ENCODE peak calls at places on chromosomes 3 and 15, in ten cellular contexts. One of them, this sample, is unnamed.
A peak's percentile ranks its signal among the peaks of the same experiment; 100 is the strongest.

GRCh38 chr3:20111836-20112235 is 71.6 kb downstream of the KAT2B start:
- DNase-seq in mesenchymal stem cell: peak; percentile 12
- DNase-seq in neural progenitor cell: peak; percentile 2
- DNase-seq in lower lobe of right lung: no peak
- DNase-seq in adipocyte: no peak
- DNase-seq in ovary: no peak
- DNase-seq in breast epithelium: no peak
- DNase-seq in neuronal stem cell: no peak
- DNase-seq in Panc1: peak; percentile 20
- DNase-seq in aorta: no peak
- DNase-seq in this sample: no peak

GRCh38 chr15:59686389-59686788 is 2.7 kb downstream of the BNIP2 start:
- DNase-seq in aorta: no peak
- DNase-seq in neuronal stem cell: no peak
- DNase-seq in adipocyte: no peak
- DNase-seq in breast epithelium: no peak
- DNase-seq in lower lobe of right lung: peak; percentile 58
- DNase-seq in mesenchymal stem cell: no peak
- DNase-seq in neural progenitor cell: no peak
- DNase-seq in ovary: no peak
- DNase-seq in Panc1: no peak
- DNase-seq in this sample: no peak

GRCh38 chr3:113136071-113136470 is 75.3 kb upstream of the BOC start:
- DNase-seq in Panc1: peak; percentile 8
- DNase-seq in mesenchymal stem cell: peak; percentile 40
- DNase-seq in adipocyte: peak; percentile 52
- DNase-seq in neuronal stem cell: no peak
- DNase-seq in breast epithelium: no peak
- DNase-seq in aorta: no peak
- DNase-seq in ovary: no peak
- DNase-seq in lower lobe of right lung: no peak
- DNase-seq in neural progenitor cell: peak; percentile 27
- DNase-seq in this sample: no peak

GRCh38 chr3:183267140-183267539 is 14.1 kb downstream of the B3GNT5 start:
- DNase-seq in adipocyte: no peak
- DNase-seq in ovary: no peak
- DNase-seq in neuronal stem cell: no peak
- DNase-seq in neural progenitor cell: no peak
- DNase-seq in mesenchymal stem cell: no peak
- DNase-seq in Panc1: no peak
- DNase-seq in aorta: no peak
- DNase-seq in lower lobe of right lung: no peak
- DNase-seq in breast epithelium: no peak
- DNase-seq in this sample: no peak

GRCh38 chr15:80749589-80749988 is 29.6 kb upstream of the CEMIP start:
- DNase-seq in breast epithelium: no peak
- DNase-seq in adipocyte: no peak
- DNase-seq in neural progenitor cell: no peak
- DNase-seq in ovary: no peak
- DNase-seq in lower lobe of right lung: no peak
- DNase-seq in neuronal stem cell: no peak
- DNase-seq in aorta: no peak
- DNase-seq in Panc1: peak; percentile 22
- DNase-seq in mesenchymal stem cell: peak; percentile 63
- DNase-seq in this sample: no peak

GRCh38 chr3:140050977-140051957 is 116.3 kb downstream of the CLSTN2 start:
- DNase-seq in adipocyte: peak; percentile 1
- DNase-seq in neural progenitor cell: peak; percentile 24
- DNase-seq in neuronal stem cell: no peak
- DNase-seq in Panc1: no peak
- DNase-seq in aorta: no peak
- DNase-seq in breast epithelium: no peak
- DNase-seq in mesenchymal stem cell: no peak
- DNase-seq in ovary: peak; percentile 27
- DNase-seq in lower lobe of right lung: no peak
- DNase-seq in this sample: peak; percentile 36

GRCh38 chr3:136512391-136512790 is 239.8 kb downstream of the STAG1 start:
- DNase-seq in Panc1: no peak
- DNase-seq in lower lobe of right lung: no peak
- DNase-seq in breast epithelium: no peak
- DNase-seq in neuronal stem cell: no peak
- DNase-seq in ovary: no peak
- DNase-seq in aorta: no peak
- DNase-seq in mesenchymal stem cell: no peak
- DNase-seq in adipocyte: peak; percentile 71
- DNase-seq in neural progenitor cell: no peak
- DNase-seq in this sample: peak; percentile 1

GRCh38 chr3:65752636-65753035 is 286.1 kb downstream of the MAGI1 start:
- DNase-seq in Panc1: no peak
- DNase-seq in adipocyte: no peak
- DNase-seq in neuronal stem cell: no peak
- DNase-seq in mesenchymal stem cell: no peak
- DNase-seq in ovary: no peak
- DNase-seq in lower lobe of right lung: no peak
- DNase-seq in breast epithelium: no peak
- DNase-seq in aorta: no peak
- DNase-seq in neural progenitor cell: no peak
- DNase-seq in this sample: no peak

GRCh38 chr15:23854535-23855252 is 167.6 kb upstream of the NDN start:
- DNase-seq in breast epithelium: no peak
- DNase-seq in Panc1: no peak
- DNase-seq in mesenchymal stem cell: peak; percentile 48
- DNase-seq in neuronal stem cell: no peak
- DNase-seq in neural progenitor cell: peak; percentile 40
- DNase-seq in ovary: no peak
- DNase-seq in adipocyte: no peak
- DNase-seq in aorta: no peak
- DNase-seq in lower lobe of right lung: no peak
- DNase-seq in this sample: no peak
- H3K9me3 ChIP-seq in breast epithelium: no peaks in the 10 kb centered on the region
- H3K9me3 ChIP-seq in Panc1: no peaks in the 10 kb centered on the region
- H3K9me3 ChIP-seq in mesenchymal stem cell: no peaks in the 10 kb centered on the region
- H3K9me3 ChIP-seq in neuronal stem cell: no peaks in the 10 kb centered on the region
- H3K9me3 ChIP-seq in neural progenitor cell: no peaks in the 10 kb centered on the region
- H3K9me3 ChIP-seq in ovary: no peaks in the 10 kb centered on the region
- H3K9me3 ChIP-seq in adipocyte: no peaks in the 10 kb centered on the region
- H3K9me3 ChIP-seq in aorta: no peaks in the 10 kb centered on the region
- H3K9me3 ChIP-seq in lower lobe of right lung: no peaks in the 10 kb centered on the region
- H3K9me3 ChIP-seq in this sample: no peaks in the 10 kb centered on the region

GRCh38 chr15:74130849-74131617 is 647 bp downstream of the ISLR2 start:
- DNase-seq in aorta: no peak
- DNase-seq in ovary: no peak
- DNase-seq in neural progenitor cell: no peak
- DNase-seq in Panc1: no peak
- DNase-seq in adipocyte: no peak
- DNase-seq in neuronal stem cell: no peak
- DNase-seq in breast epithelium: no peak
- DNase-seq in lower lobe of right lung: no peak
- DNase-seq in mesenchymal stem cell: no peak
- DNase-seq in this sample: no peak

GRCh38 chr15:74127954-74128784 is 2.2 kb upstream of the ISLR2 start:
- DNase-seq in neural progenitor cell: peak; percentile 54
- DNase-seq in mesenchymal stem cell: no peak
- DNase-seq in Panc1: no peak
- DNase-seq in neuronal stem cell: no peak
- DNase-seq in adipocyte: no peak
- DNase-seq in lower lobe of right lung: no peak
- DNase-seq in breast epithelium: no peak
- DNase-seq in ovary: no peak
- DNase-seq in aorta: no peak
- DNase-seq in this sample: no peak

GRCh38 chr15:74130089-74130848 is at the start of gene ISLR2:
- DNase-seq in aorta: peak; percentile 73
- DNase-seq in mesenchymal stem cell: no peak
- DNase-seq in breast epithelium: no peak
- DNase-seq in Panc1: no peak
- DNase-seq in lower lobe of right lung: no peak
- DNase-seq in ovary: no peak
- DNase-seq in neuronal stem cell: no peak
- DNase-seq in neural progenitor cell: peak; percentile 67
- DNase-seq in adipocyte: peak; percentile 71
- DNase-seq in this sample: peak; percentile 17

GRCh38 chr15:74128785-74129350 is 1.5 kb upstream of the ISLR2 start:
- DNase-seq in Panc1: no peak
- DNase-seq in ovary: no peak
- DNase-seq in adipocyte: no peak
- DNase-seq in breast epithelium: no peak
- DNase-seq in aorta: no peak
- DNase-seq in lower lobe of right lung: no peak
- DNase-seq in neural progenitor cell: peak; percentile 40
- DNase-seq in mesenchymal stem cell: no peak
- DNase-seq in neuronal stem cell: no peak
- DNase-seq in this sample: no peak

DNA sequence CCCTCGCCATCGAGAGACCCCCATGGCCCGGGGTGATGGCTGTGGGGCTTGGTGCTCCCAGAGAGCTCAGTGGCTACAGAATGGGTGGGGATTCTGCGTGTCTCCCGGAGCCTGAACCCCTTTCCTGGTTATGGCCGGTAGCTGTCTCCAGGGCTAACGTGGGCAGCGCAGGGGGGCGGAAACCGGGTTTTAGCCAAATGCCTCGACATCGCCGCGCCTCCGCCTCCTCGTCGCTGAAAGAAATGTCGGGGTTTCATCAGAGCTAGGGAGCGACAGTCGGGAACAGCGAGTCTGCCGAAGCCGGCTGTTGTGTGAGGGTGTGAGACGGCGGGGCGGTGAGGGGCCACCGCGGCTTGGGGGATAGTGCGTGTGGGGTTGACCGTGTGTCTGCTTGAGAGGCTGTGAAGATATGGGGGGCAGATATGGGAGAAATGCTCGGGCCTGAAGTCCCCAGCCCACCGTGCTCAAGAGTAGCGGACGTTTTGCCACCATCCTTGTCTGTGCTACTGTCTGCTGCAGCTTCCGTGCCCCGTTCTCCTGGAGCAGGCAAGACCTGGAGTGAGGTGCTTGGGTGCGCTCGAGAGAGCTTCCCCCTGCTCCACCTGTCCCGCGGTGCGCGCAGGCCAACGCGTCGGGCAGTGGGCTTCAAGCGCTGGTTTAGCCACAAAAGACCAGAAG is 836 bp upstream of the ISLR2 start:
- DNase-seq in mesenchymal stem cell: no peak
- DNase-seq in neuronal stem cell: no peak
- DNase-seq in breast epithelium: no peak
- DNase-seq in neural progenitor cell: peak; percentile 72
- DNase-seq in ovary: no peak
- DNase-seq in lower lobe of right lung: no peak
- DNase-seq in adipocyte: peak; percentile 43
- DNase-seq in Panc1: no peak
- DNase-seq in aorta: no peak
- DNase-seq in this sample: no peak
- H3K27me3 ChIP-seq in mesenchymal stem cell: peaks cover 83% of the 10 kb centered on the region
- H3K27me3 ChIP-seq in neuronal stem cell: peaks cover 68% of the 10 kb centered on the region
- H3K27me3 ChIP-seq in breast epithelium: peaks cover 70% of the 10 kb centered on the region
- H3K27me3 ChIP-seq in neural progenitor cell: peaks cover 100% of the 10 kb centered on the region
- H3K27me3 ChIP-seq in ovary: peaks cover 4% of the 10 kb centered on the region
- H3K27me3 ChIP-seq in lower lobe of right lung: peaks cover 86% of the 10 kb centered on the region
- H3K27me3 ChIP-seq in adipocyte: peaks cover 47% of the 10 kb centered on the region
- H3K27me3 ChIP-seq in Panc1: peaks cover 16% of the 10 kb centered on the region
- H3K27me3 ChIP-seq in aorta: peaks cover 4% of the 10 kb centered on the region
- H3K27me3 ChIP-seq in this sample: peaks cover 46% of the 10 kb centered on the region

GRCh38 chr3:78995087-78995486 is 772.7 kb downstream of the ROBO1 start:
- DNase-seq in neuronal stem cell: no peak
- DNase-seq in neural progenitor cell: no peak
- DNase-seq in adipocyte: no peak
- DNase-seq in Panc1: no peak
- DNase-seq in mesenchymal stem cell: no peak
- DNase-seq in aorta: no peak
- DNase-seq in breast epithelium: no peak
- DNase-seq in lower lobe of right lung: no peak
- DNase-seq in ovary: no peak
- DNase-seq in this sample: no peak

GRCh38 chr3:78992400-78992799 is 775.4 kb downstream of the ROBO1 start:
- DNase-seq in mesenchymal stem cell: no peak
- DNase-seq in neural progenitor cell: no peak
- DNase-seq in lower lobe of right lung: no peak
- DNase-seq in adipocyte: no peak
- DNase-seq in aorta: no peak
- DNase-seq in breast epithelium: no peak
- DNase-seq in Panc1: no peak
- DNase-seq in neuronal stem cell: no peak
- DNase-seq in ovary: no peak
- DNase-seq in this sample: no peak

GRCh38 chr3:78993375-78993774 is 774.4 kb downstream of the ROBO1 start:
- DNase-seq in ovary: no peak
- DNase-seq in neuronal stem cell: no peak
- DNase-seq in lower lobe of right lung: no peak
- DNase-seq in neural progenitor cell: no peak
- DNase-seq in mesenchymal stem cell: no peak
- DNase-seq in Panc1: no peak
- DNase-seq in adipocyte: no peak
- DNase-seq in breast epithelium: no peak
- DNase-seq in aorta: no peak
- DNase-seq in this sample: no peak

GRCh38 chr3:78992830-78993229 is 775.0 kb downstream of the ROBO1 start:
- DNase-seq in Panc1: no peak
- DNase-seq in neuronal stem cell: no peak
- DNase-seq in lower lobe of right lung: no peak
- DNase-seq in ovary: no peak
- DNase-seq in breast epithelium: no peak
- DNase-seq in adipocyte: peak; percentile 36
- DNase-seq in neural progenitor cell: no peak
- DNase-seq in mesenchymal stem cell: no peak
- DNase-seq in aorta: no peak
- DNase-seq in this sample: no peak

DNA sequence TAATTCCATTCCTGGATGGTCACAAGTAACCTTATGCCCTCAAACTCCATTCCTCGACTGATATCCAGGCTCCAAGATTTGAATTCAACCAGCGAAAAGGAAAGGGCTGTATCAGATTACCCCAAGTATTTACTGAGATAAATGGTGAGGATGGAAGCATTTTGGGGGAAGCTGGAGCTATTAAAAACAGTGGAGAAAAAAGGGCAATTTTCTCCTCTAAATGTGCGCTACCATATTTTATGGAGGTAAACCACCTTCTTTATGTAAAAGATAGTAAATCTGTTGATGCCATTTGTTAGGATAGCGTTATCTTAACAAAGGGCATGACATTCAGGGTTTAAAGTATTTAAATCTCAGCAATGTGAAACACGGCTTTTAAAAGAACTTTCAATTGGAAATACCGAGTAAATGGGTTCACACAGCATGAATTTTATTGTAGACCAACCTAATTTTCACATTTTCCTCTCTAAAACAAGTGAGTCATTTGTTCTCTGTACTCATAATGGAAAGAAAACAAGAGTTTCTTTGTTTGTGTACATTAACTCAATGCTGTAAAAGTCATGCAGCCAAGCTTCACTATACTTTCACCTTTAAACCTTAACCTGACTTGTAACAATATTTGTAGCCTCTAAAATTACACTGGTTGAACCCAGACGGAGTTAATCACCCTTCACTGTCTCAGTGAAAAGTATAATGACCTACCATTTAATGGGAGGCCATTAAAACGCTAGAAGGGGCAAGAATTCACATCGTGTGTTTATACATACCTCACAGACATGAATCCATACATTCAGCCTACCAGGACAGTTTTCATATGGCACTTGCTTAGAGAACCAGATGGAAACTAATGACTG is 773.4 kb downstream of the ROBO1 start:
- DNase-seq in adipocyte: peak; percentile 42
- DNase-seq in Panc1: no peak
- DNase-seq in ovary: no peak
- DNase-seq in aorta: no peak
- DNase-seq in neural progenitor cell: peak; percentile 48
- DNase-seq in mesenchymal stem cell: peak; percentile 41
- DNase-seq in lower lobe of right lung: no peak
- DNase-seq in breast epithelium: no peak
- DNase-seq in neuronal stem cell: no peak
- DNase-seq in this sample: no peak
- H3K4me3 ChIP-seq in adipocyte: no peak overlapping the region
- H3K4me3 ChIP-seq in Panc1: no peak overlapping the region
- H3K4me3 ChIP-seq in ovary: no peak overlapping the region
- H3K4me3 ChIP-seq in aorta: no peak overlapping the region
- H3K4me3 ChIP-seq in neural progenitor cell: peak overlapping the region; percentile 42
- H3K4me3 ChIP-seq in mesenchymal stem cell: no peak overlapping the region
- H3K4me3 ChIP-seq in lower lobe of right lung: no peak overlapping the region
- H3K4me3 ChIP-seq in breast epithelium: no peak overlapping the region
- H3K4me3 ChIP-seq in neuronal stem cell: no peak overlapping the region
- H3K4me3 ChIP-seq in this sample: no peak overlapping the region

DNA sequence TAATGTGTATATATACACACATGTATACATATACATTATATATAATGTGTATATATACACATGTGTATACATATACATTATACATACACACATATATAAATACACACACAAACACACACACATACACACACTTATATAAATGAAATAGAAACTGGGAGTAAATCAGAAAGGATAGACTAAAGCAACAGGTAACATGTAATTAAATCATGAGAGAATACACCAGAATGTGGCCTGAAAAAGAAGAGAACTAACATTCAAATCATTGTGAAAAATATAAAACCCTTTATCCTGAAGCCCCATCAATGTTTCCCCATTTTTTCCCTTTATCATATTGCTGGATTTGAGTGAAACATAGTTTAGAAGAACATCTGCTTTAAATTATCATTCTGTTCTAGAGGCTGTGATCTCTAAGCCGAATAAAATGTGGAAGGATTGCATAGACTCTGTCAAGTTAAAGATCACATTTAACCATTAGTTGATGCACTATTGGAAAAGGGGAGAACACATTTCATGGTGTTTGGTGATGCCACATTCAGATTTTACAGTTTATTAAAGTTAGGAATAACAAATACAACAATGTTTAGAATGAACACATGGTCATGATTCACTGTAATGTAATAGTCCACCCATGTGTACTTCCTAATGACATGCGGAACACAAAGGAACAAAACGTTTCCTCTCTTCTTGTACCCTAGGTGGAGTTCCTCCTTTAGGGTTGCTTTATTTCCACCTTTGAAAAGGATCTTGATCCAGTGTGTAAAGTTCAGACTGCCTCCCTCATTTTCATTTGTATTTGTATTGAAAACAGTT is 12.5 kb upstream of the THRB start:
- DNase-seq in adipocyte: peak; percentile 86
- DNase-seq in neural progenitor cell: no peak
- DNase-seq in mesenchymal stem cell: no peak
- DNase-seq in lower lobe of right lung: no peak
- DNase-seq in aorta: no peak
- DNase-seq in breast epithelium: no peak
- DNase-seq in neuronal stem cell: no peak
- DNase-seq in ovary: no peak
- DNase-seq in Panc1: no peak
- DNase-seq in this sample: no peak
- H3K9me3 ChIP-seq in adipocyte: no peaks in the 10 kb centered on the region
- H3K9me3 ChIP-seq in neural progenitor cell: no peaks in the 10 kb centered on the region
- H3K9me3 ChIP-seq in mesenchymal stem cell: no peaks in the 10 kb centered on the region
- H3K9me3 ChIP-seq in lower lobe of right lung: no peaks in the 10 kb centered on the region
- H3K9me3 ChIP-seq in aorta: no peaks in the 10 kb centered on the region
- H3K9me3 ChIP-seq in breast epithelium: no peaks in the 10 kb centered on the region
- H3K9me3 ChIP-seq in neuronal stem cell: no peaks in the 10 kb centered on the region
- H3K9me3 ChIP-seq in ovary: no peaks in the 10 kb centered on the region
- H3K9me3 ChIP-seq in Panc1: no peaks in the 10 kb centered on the region
- H3K9me3 ChIP-seq in this sample: no peaks in the 10 kb centered on the region